ENCODE peak calls at places on chromosomes 16 and 17, in nine cellular contexts. One of them, this sample, is unnamed.

GRCh38 chr16:11136600-11136999 is 119.4 kb downstream of the SOCS1 start:
- DNase-seq in Peyer's patch: no peak
- DNase-seq in cardiac fibroblast: peak
- DNase-seq in choroid plexus epithelial cell: peak
- DNase-seq in dorsolateral prefrontal cortex: no peak
- DNase-seq in body of pancreas: peak
- DNase-seq in cardiac muscle cell: no peak
- DNase-seq in CD4-positive, alpha-beta T cell: no peak
- DNase-seq in lower leg skin: no peak
- DNase-seq in this sample: no peak

GRCh38 chr17:63988741-63989621 is 9.2 kb upstream of the PRR29 start:
- DNase-seq in dorsolateral prefrontal cortex: no peak
- DNase-seq in lower leg skin: no peak
- DNase-seq in body of pancreas: no peak
- DNase-seq in Peyer's patch: peak
- DNase-seq in CD4-positive, alpha-beta T cell: no peak
- DNase-seq in cardiac fibroblast: peak
- DNase-seq in choroid plexus epithelial cell: peak
- DNase-seq in cardiac muscle cell: peak
- DNase-seq in this sample: no peak

GRCh38 chr16:81497690-81498089 is 53.1 kb downstream of the CMIP start:
- DNase-seq in Peyer's patch: no peak
- DNase-seq in body of pancreas: no peak
- DNase-seq in CD4-positive, alpha-beta T cell: no peak
- DNase-seq in choroid plexus epithelial cell: no peak
- DNase-seq in cardiac fibroblast: no peak
- DNase-seq in cardiac muscle cell: no peak
- DNase-seq in dorsolateral prefrontal cortex: no peak
- DNase-seq in lower leg skin: no peak
- DNase-seq in this sample: no peak

GRCh38 chr17:67994827-67995567 is 1.3 kb downstream of the C17orf58 start:
- DNase-seq in CD4-positive, alpha-beta T cell: no peak
- DNase-seq in body of pancreas: peak
- DNase-seq in cardiac fibroblast: peak
- DNase-seq in lower leg skin: no peak
- DNase-seq in Peyer's patch: no peak
- DNase-seq in choroid plexus epithelial cell: peak
- DNase-seq in dorsolateral prefrontal cortex: no peak
- DNase-seq in cardiac muscle cell: no peak
- DNase-seq in this sample: no peak

GRCh38 chr17:81232616-81233241 is 6.1 kb downstream of the TEPSIN start:
- DNase-seq in body of pancreas: no peak
- DNase-seq in cardiac fibroblast: no peak
- DNase-seq in Peyer's patch: no peak
- DNase-seq in CD4-positive, alpha-beta T cell: no peak
- DNase-seq in cardiac muscle cell: peak
- DNase-seq in dorsolateral prefrontal cortex: no peak
- DNase-seq in choroid plexus epithelial cell: no peak
- DNase-seq in lower leg skin: no peak
- DNase-seq in this sample: no peak

GRCh38 chr17:57154896-57155295 is 69.8 kb downstream of the AKAP1 start:
- DNase-seq in cardiac muscle cell: no peak
- DNase-seq in cardiac fibroblast: no peak
- DNase-seq in choroid plexus epithelial cell: no peak
- DNase-seq in lower leg skin: no peak
- DNase-seq in Peyer's patch: no peak
- DNase-seq in body of pancreas: no peak
- DNase-seq in dorsolateral prefrontal cortex: no peak
- DNase-seq in CD4-positive, alpha-beta T cell: no peak
- DNase-seq in this sample: no peak

GRCh38 chr17:5264930-5265329 is 17.2 kb upstream of the RABEP1 start:
- DNase-seq in cardiac muscle cell: no peak
- DNase-seq in cardiac fibroblast: no peak
- DNase-seq in lower leg skin: no peak
- DNase-seq in body of pancreas: no peak
- DNase-seq in dorsolateral prefrontal cortex: no peak
- DNase-seq in choroid plexus epithelial cell: no peak
- DNase-seq in CD4-positive, alpha-beta T cell: no peak
- DNase-seq in Peyer's patch: no peak
- DNase-seq in this sample: no peak

GRCh38 chr17:17440938-17441730 is 35.7 kb upstream of the MED9 start:
- DNase-seq in CD4-positive, alpha-beta T cell: no peak
- DNase-seq in cardiac fibroblast: no peak
- DNase-seq in Peyer's patch: no peak
- DNase-seq in cardiac muscle cell: no peak
- DNase-seq in body of pancreas: no peak
- DNase-seq in choroid plexus epithelial cell: no peak
- DNase-seq in dorsolateral prefrontal cortex: no peak
- DNase-seq in lower leg skin: no peak
- DNase-seq in this sample: no peak

GRCh38 chr17:81309140-81309858 is 14.2 kb upstream of the SLC38A10 start:
- DNase-seq in cardiac muscle cell: peak
- DNase-seq in cardiac fibroblast: peak
- DNase-seq in dorsolateral prefrontal cortex: peak
- DNase-seq in choroid plexus epithelial cell: peak
- DNase-seq in lower leg skin: peak
- DNase-seq in Peyer's patch: peak
- DNase-seq in body of pancreas: peak
- DNase-seq in CD4-positive, alpha-beta T cell: no peak
- DNase-seq in this sample: no peak

GRCh38 chr17:73697872-73698271 is 53.6 kb upstream of the SDK2 start:
- DNase-seq in dorsolateral prefrontal cortex: no peak
- DNase-seq in choroid plexus epithelial cell: no peak
- DNase-seq in CD4-positive, alpha-beta T cell: no peak
- DNase-seq in Peyer's patch: no peak
- DNase-seq in cardiac fibroblast: no peak
- DNase-seq in cardiac muscle cell: no peak
- DNase-seq in body of pancreas: peak
- DNase-seq in lower leg skin: no peak
- DNase-seq in this sample: no peak

GRCh38 chr17:4950757-4951204 is at the start of gene ENO3:
- DNase-seq in cardiac fibroblast: no peak
- DNase-seq in body of pancreas: no peak
- DNase-seq in dorsolateral prefrontal cortex: no peak
- DNase-seq in Peyer's patch: no peak
- DNase-seq in cardiac muscle cell: peak
- DNase-seq in CD4-positive, alpha-beta T cell: no peak
- DNase-seq in lower leg skin: no peak
- DNase-seq in choroid plexus epithelial cell: no peak
- DNase-seq in this sample: no peak

GRCh38 chr16:54987081-54987480 is 56.4 kb downstream of the IRX5 start:
- DNase-seq in choroid plexus epithelial cell: no peak
- DNase-seq in Peyer's patch: no peak
- DNase-seq in dorsolateral prefrontal cortex: peak
- DNase-seq in cardiac muscle cell: no peak
- DNase-seq in lower leg skin: no peak
- DNase-seq in CD4-positive, alpha-beta T cell: no peak
- DNase-seq in body of pancreas: no peak
- DNase-seq in cardiac fibroblast: no peak
- DNase-seq in this sample: no peak

GRCh38 chr17:55037828-55038227 is 69.3 kb downstream of the STXBP4 start:
- DNase-seq in body of pancreas: no peak
- DNase-seq in choroid plexus epithelial cell: no peak
- DNase-seq in Peyer's patch: no peak
- DNase-seq in cardiac fibroblast: no peak
- DNase-seq in lower leg skin: no peak
- DNase-seq in CD4-positive, alpha-beta T cell: no peak
- DNase-seq in cardiac muscle cell: no peak
- DNase-seq in dorsolateral prefrontal cortex: no peak
- DNase-seq in this sample: no peak

GRCh38 chr17:49496183-49496865 is 1.2 kb downstream of the NGFR start:
- DNase-seq in cardiac fibroblast: peak
- DNase-seq in CD4-positive, alpha-beta T cell: peak
- DNase-seq in dorsolateral prefrontal cortex: peak
- DNase-seq in lower leg skin: peak
- DNase-seq in choroid plexus epithelial cell: peak
- DNase-seq in body of pancreas: peak
- DNase-seq in cardiac muscle cell: peak
- DNase-seq in Peyer's patch: peak
- DNase-seq in this sample: peak

GRCh38 chr17:51901242-51901641 is 257.3 kb downstream of the CA10 start:
- DNase-seq in lower leg skin: no peak
- DNase-seq in body of pancreas: no peak
- DNase-seq in cardiac muscle cell: no peak
- DNase-seq in Peyer's patch: no peak
- DNase-seq in cardiac fibroblast: no peak
- DNase-seq in dorsolateral prefrontal cortex: no peak
- DNase-seq in CD4-positive, alpha-beta T cell: no peak
- DNase-seq in choroid plexus epithelial cell: no peak
- DNase-seq in this sample: no peak
- TF ChIP-seq CTCF in lower leg skin: no peak
- TF ChIP-seq CTCF in body of pancreas: no peak
- TF ChIP-seq CTCF in cardiac muscle cell: no peak
- TF ChIP-seq CTCF in Peyer's patch: no peak
- TF ChIP-seq CTCF in cardiac fibroblast: no peak
- TF ChIP-seq CTCF in dorsolateral prefrontal cortex: no peak
- TF ChIP-seq CTCF in CD4-positive, alpha-beta T cell: no peak
- TF ChIP-seq CTCF in choroid plexus epithelial cell: no peak
- TF ChIP-seq CTCF in this sample: no peak

DNA sequence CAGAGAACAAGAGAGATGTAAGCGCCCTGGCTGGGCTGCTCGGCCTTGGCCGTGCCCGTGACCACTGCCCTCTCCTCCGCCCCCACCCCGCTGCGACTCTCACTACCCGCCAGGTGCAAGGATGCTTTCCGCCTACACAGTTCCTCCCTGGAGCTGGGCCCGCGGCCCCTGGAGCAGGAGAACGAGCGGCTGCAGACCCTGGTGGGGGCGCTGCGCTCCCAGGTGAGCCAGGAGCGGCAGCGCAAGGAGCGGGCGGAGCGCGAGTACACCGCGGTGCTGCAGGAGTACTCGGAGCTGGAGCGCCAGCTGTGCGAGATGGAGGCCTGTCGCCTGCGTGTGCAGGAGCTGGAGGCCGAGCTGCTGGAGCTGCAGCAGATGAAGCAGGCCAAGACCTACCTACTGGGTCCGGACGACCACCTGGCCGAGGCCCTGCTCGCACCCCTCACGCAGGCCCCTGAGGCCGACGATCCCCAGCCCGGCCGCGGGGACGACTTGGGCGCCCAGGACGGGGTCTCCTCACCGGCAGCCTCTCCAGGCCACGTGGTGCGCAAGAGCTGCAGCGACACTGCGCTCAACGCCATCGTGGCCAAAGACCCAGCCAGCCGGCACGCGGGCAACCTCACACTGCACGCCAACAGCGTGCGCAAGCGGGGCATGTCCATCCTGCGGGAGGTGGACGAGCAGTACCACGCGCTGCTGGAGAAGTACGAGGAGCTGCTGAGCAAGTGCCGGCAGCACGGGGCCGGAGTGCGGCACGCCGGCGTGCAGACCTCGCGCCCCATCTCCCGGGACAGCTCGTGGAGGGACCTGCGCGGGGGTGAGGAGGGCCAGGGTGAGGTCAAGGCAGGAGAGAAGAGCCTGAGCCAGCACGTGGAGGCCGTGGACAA is 9.2 kb upstream of the MRPL58 start:
- DNase-seq in dorsolateral prefrontal cortex: no peak
- DNase-seq in CD4-positive, alpha-beta T cell: no peak
- DNase-seq in lower leg skin: no peak
- DNase-seq in cardiac fibroblast: no peak
- DNase-seq in Peyer's patch: no peak
- DNase-seq in cardiac muscle cell: no peak
- DNase-seq in body of pancreas: no peak
- DNase-seq in choroid plexus epithelial cell: no peak
- DNase-seq in this sample: no peak
- TF ChIP-seq CTCF in dorsolateral prefrontal cortex: no peak
- TF ChIP-seq CTCF in CD4-positive, alpha-beta T cell: no peak
- TF ChIP-seq CTCF in lower leg skin: no peak
- TF ChIP-seq CTCF in cardiac fibroblast: no peak
- TF ChIP-seq CTCF in Peyer's patch: no peak
- TF ChIP-seq CTCF in cardiac muscle cell: no peak
- TF ChIP-seq CTCF in body of pancreas: no peak
- TF ChIP-seq CTCF in choroid plexus epithelial cell: no peak
- TF ChIP-seq CTCF in this sample: no peak

DNA sequence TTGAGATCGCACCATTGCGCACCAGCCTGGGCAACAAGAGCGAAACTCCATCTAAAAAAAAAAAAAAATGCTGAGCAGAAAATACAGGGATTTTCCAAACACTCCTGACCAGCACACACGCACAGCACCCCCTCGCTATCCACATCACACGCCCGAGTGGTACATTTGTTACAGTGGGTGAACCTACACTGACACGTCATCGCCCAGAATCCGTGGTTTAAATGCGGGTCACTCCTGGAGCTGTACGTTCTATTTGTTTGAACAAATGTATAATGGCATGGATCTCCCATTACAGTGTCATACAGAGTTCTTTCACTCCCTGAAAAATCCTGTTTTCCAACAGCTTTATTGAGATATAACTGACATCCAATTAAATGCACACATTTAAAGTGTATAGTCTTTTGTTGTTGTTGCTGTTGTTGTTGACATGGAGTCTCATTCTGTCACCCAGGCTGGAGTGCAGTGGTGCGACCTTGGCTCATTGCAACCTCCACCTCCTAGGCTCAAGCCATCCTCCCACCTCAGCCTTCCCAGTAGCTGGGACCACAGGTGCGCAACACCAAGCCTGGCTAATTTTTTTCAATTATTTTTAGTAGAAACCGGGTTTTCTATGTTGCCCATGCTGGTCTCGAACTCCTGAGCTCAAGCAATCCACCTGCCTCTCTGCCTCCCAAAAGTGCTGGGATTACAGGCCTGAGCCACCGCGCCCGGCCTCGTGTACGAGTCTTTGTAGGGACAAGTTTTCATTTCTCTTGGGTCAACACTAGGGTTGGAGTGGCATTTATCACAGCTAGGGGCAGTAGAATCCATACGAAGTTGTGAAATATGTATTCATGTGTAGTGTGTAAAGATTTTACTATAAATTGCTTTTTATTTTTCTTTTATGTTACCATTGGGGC is 4.4 kb upstream of the CARHSP1 start:
- DNase-seq in dorsolateral prefrontal cortex: no peak
- DNase-seq in cardiac fibroblast: no peak
- DNase-seq in body of pancreas: no peak
- DNase-seq in CD4-positive, alpha-beta T cell: no peak
- DNase-seq in cardiac muscle cell: no peak
- DNase-seq in Peyer's patch: no peak
- DNase-seq in choroid plexus epithelial cell: no peak
- DNase-seq in lower leg skin: no peak
- DNase-seq in this sample: no peak
- TF ChIP-seq CTCF in dorsolateral prefrontal cortex: no peak
- TF ChIP-seq CTCF in cardiac fibroblast: peak
- TF ChIP-seq CTCF in body of pancreas: peak
- TF ChIP-seq CTCF in CD4-positive, alpha-beta T cell: no peak
- TF ChIP-seq CTCF in cardiac muscle cell: peak
- TF ChIP-seq CTCF in Peyer's patch: no peak
- TF ChIP-seq CTCF in choroid plexus epithelial cell: peak
- TF ChIP-seq CTCF in lower leg skin: no peak
- TF ChIP-seq CTCF in this sample: peak

DNA sequence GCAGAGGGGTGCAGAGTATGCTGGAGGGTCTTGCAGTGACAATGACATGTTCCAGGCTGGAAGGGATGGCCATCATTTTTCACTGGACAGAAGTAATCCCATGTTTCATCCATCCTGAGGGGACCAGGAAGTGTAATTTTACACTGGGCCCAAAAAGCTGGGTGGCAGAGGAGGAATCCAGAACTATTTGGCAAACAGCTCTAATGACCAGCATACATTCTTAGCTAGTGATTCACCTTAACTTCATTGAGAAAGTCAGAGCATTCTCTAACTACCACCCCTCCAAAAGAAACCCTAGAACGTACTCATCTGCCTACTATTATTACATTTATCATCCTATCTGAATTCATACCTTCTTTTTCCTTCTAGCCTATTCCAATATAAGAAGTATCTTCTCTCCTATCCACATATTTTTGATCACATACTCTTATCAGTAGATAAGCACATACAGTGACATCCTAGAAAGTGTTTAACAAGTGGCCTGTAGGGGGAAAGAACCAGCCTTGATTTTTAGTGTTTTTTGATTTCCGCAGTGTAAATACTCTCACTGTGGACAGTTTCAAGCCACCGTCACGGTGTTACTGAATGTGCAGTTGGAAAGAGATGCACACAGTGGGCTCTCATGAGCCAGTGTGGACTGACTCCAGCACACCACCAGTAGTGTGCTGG is 118.1 kb downstream of the FTO start:
- DNase-seq in CD4-positive, alpha-beta T cell: no peak
- DNase-seq in Peyer's patch: no peak
- DNase-seq in body of pancreas: no peak
- DNase-seq in cardiac muscle cell: no peak
- DNase-seq in choroid plexus epithelial cell: peak
- DNase-seq in cardiac fibroblast: peak
- DNase-seq in dorsolateral prefrontal cortex: no peak
- DNase-seq in lower leg skin: no peak
- DNase-seq in this sample: no peak
- TF ChIP-seq CTCF in CD4-positive, alpha-beta T cell: no peak
- TF ChIP-seq CTCF in Peyer's patch: no peak
- TF ChIP-seq CTCF in body of pancreas: no peak
- TF ChIP-seq CTCF in cardiac muscle cell: peak
- TF ChIP-seq CTCF in choroid plexus epithelial cell: peak
- TF ChIP-seq CTCF in cardiac fibroblast: peak
- TF ChIP-seq CTCF in dorsolateral prefrontal cortex: no peak
- TF ChIP-seq CTCF in lower leg skin: no peak
- TF ChIP-seq CTCF in this sample: no peak